ENCODE peak calls at places on chromosomes 11 and 22, in six cellular contexts. V is heart right ventricle, G is BE2C, F is osteoblast, J is adrenal gland, U is IMR-90. B is an unnamed sample. For H3K27me3 and H3K4me1, the result is how much of the 10 kb centered on the place peaks cover.

GRCh38 chr11:26649884-26650283 is 72.0 kb downstream of the SLC5A12 start:
- DNase-seq in U (peak), J (peak), V (peak), F (peak), G (peak), B (peak)

GRCh38 chr11:90448280-90448679 is 225.4 kb upstream of the CHORDC1 start:
- DNase-seq in V (no peak), G (no peak), J (no peak), F (no peak), U (no peak), B (no peak)

GRCh38 chr22:30277547-30278344 is 11.1 kb upstream of the OSM start:
- DNase-seq in U (peak), F (peak), J (no peak), G (no peak), V (peak), B (peak)

GRCh38 chr11:80436547-80436946 is 995.7 kb upstream of the TENM4 start:
- DNase-seq in G (no peak), J (no peak), F (no peak), U (no peak), V (no peak), B (no peak)

GRCh38 chr22:17098379-17098819 is 13.6 kb downstream of the IL17RA start:
- DNase-seq in G (no peak), U (no peak), J (no peak), V (no peak), F (no peak), B (no peak)

GRCh38 chr22:44892243-44892642 is 117.6 kb downstream of the PHF21B start:
- DNase-seq in G (no peak), F (no peak), U (no peak), V (no peak), J (no peak), B (no peak)

GRCh38 chr11:2175659-2176058 is 4.0 kb upstream of the TH start:
- DNase-seq in V (no peak), J (peak), F (peak), G (no peak), U (peak), B (no peak)

GRCh38 chr11:103529217-103529684 is 420.0 kb downstream of the DYNC2H1 start:
- DNase-seq in J (peak), F (peak), G (peak), V (no peak), U (peak), B (no peak)

GRCh38 chr11:79274636-79275315 is 166.1 kb downstream of the TENM4 start:
- DNase-seq in V (no peak), J (no peak), F (peak), U (peak), G (no peak), B (no peak)

GRCh38 chr11:103987631-103988594 is 48.5 kb upstream of the DDI1 start:
- DNase-seq in J (no peak), G (no peak), F (no peak), V (no peak), U (peak), B (no peak)

GRCh38 chr22:49756201-49756600 is 71.5 kb downstream of the BRD1 start:
- DNase-seq in U (no peak), J (no peak), V (no peak), F (peak), G (no peak), B (peak)

GRCh38 chr22:36384766-36385400 is 2.9 kb downstream of the MYH9 start:
- DNase-seq in G (no peak), J (no peak), U (no peak), F (peak), V (no peak), B (no peak)

GRCh38 chr11:61413496-61413895 is 16.3 kb downstream of the CPSF7 start:
- DNase-seq in J (peak), U (peak), V (no peak), G (no peak), F (no peak), B (no peak)

GRCh38 chr11:130872961-130873360 is 43.3 kb downstream of the SNX19 start:
- DNase-seq in V (no peak), U (peak), G (no peak), F (peak), J (peak), B (no peak)

GRCh38 chr22:32562396-32562795 is 87.8 kb downstream of the FBXO7 start:
- DNase-seq in J (no peak), U (no peak), F (no peak), V (peak), G (no peak), B (no peak)

GRCh38 chr22:38034278-38034882 is 22.8 kb upstream of the PICK1 start:
- DNase-seq in V (peak), G (peak), U (peak), F (peak), J (peak), B (peak)

GRCh38 chr11:20604295-20604803 is 4.9 kb downstream of the SLC6A5 start:
- DNase-seq in J (no peak), V (no peak), U (no peak), F (no peak), G (no peak), B (no peak)

GRCh38 chr11:71151561-71151960 is 100.8 kb downstream of the SHANK2 start:
- DNase-seq in V (no peak), J (no peak), F (no peak), G (no peak), U (no peak), B (no peak)

GRCh38 chr11:97751405-97751804 is 1269.3 kb upstream of the CNTN5 start:
- DNase-seq in G (no peak), J (no peak), U (no peak), V (peak), F (no peak), B (no peak)

GRCh38 chr22:25334091-25334490 is 114.7 kb downstream of the CRYBB2 start:
- DNase-seq in F (no peak), G (peak), V (peak), J (peak), U (peak), B (peak)

DNA sequence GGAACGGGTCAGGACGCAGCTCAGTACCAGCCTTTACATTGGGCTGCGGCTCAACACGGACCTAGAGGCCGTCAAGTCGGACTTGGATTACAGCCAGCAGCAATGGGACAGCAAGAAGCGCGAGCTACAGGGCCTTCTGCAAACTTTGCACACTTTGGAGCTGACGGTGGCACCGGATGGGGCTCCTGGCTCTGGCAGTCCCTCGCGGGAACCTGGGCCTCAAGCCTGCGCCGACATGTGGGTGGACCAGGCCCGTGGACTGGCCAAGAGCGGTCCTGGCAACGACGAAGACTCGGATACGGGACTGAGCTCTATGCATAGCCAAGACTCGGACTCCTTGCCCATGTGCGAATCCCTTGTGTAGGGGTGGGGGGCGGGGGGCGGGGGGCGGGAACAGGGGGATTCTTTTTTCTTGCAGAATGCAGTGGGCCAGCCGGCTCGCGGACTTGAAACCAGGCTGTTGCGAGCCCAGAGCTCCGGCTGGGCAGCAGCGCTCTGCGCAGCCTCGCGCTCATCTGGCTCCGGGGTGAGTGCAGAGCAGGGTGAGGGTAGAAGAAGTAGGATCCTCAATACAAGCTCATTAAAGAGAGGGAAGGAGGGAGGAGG is 1.7 kb downstream of the RASSF10 start:
- DNase-seq in U (no peak), J (no peak), G (no peak), V (peak), F (no peak), B (peak)
- H3K27me3 ChIP-seq in U (half or more), J (half or more), G (under half), V (half or more), F (half or more), B (under half)

GRCh38 chr11:10114593-10115404 is 179.2 kb downstream of the SBF2 start:
- DNase-seq in V (no peak), G (no peak), J (no peak), U (no peak), F (no peak), B (no peak)

GRCh38 chr11:10117709-10118341 is 176.2 kb downstream of the SBF2 start:
- DNase-seq in V (no peak), F (no peak), J (no peak), G (no peak), U (peak), B (no peak)

GRCh38 chr11:10122337-10123197 is 171.5 kb downstream of the SBF2 start:
- DNase-seq in F (peak), U (peak), V (no peak), G (no peak), J (peak), B (no peak)

GRCh38 chr11:10116588-10116987 is 177.4 kb downstream of the SBF2 start:
- DNase-seq in U (no peak), F (no peak), J (no peak), V (no peak), G (no peak), B (no peak)

GRCh38 chr11:10118830-10119229 is 175.2 kb downstream of the SBF2 start:
- DNase-seq in V (no peak), J (no peak), F (no peak), G (no peak), U (no peak), B (no peak)
- H3K4me1 ChIP-seq in V (half or more), J (under half), F (under half), G (under half), U (under half), B (under half)

GRCh38 chr11:284081-285020 is 4.6 kb upstream of the PGGHG start:
- DNase-seq in F (peak), J (no peak), U (no peak), G (no peak), V (peak), B (no peak)
- H3K27me3 ChIP-seq in F (half or more), J (under half), U (half or more), G (under half), V (half or more), B (under half)

DNA sequence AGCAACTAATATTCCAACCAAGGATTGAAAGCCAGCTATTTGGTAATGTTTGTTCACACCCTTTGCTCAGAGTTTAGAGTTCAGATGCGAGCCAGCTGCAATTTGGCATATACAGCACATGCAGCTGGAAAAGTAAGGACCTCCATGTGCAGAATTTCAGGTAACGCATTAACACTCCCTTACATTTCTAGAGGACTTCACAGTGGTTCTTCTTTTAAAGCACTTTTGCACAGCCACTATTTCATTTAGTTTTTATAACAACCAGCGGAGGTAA is 3.4 kb downstream of the POU2AF3 start:
- DNase-seq in V (no peak), J (no peak), G (no peak), U (no peak), F (no peak), B (no peak)
- H3K4me1 ChIP-seq in V (under half), J (under half), G (under half), U (under half), F (under half), B (under half)

GRCh38 chr11:117439256-117439655 is 111.6 kb downstream of the CEP164 start:
- DNase-seq in V (no peak), J (no peak), G (no peak), F (peak), U (no peak), B (no peak)
- H3K27me3 ChIP-seq in V (under half), J (under half), G (under half), F (under half), U (half or more), B (under half)

GRCh38 chr11:123178166-123178565 is 16.9 kb downstream of the CLMP start:
- DNase-seq in G (no peak), U (no peak), F (no peak), V (no peak), J (no peak), B (no peak)
- H3K4me1 ChIP-seq in G (under half), U (under half), F (half or more), V (under half), J (under half), B (under half)